ENCODE peak calls at places on chromosomes 1 and 21, in eight cellular contexts. M is tibial nerve, I is lower lobe of right lung, J is upper lobe of left lung, W is HepG2, K is astrocyte, P is epithelial cell of esophagus, F is transverse colon. Z is an unnamed sample.

GRCh38 chr1:11796036-11796828 is 9.5 kb downstream of the MTHFR start:
- DNase-seq in M (no peak), I (no peak), J (no peak), W (no peak), K (no peak), P (peak; percentile 41), F (no peak), Z (no peak)

GRCh38 chr21:44948426-44949120 is 8.7 kb downstream of the SLX9 start:
- DNase-seq in M (no peak), I (peak; percentile 47), J (no peak), W (no peak), K (no peak), P (no peak), F (no peak), Z (no peak)

GRCh38 chr1:46705408-46705807 is 13.5 kb downstream of the EFCAB14 start:
- DNase-seq in M (no peak), I (no peak), J (no peak), W (no peak), K (no peak), P (peak; percentile 64), F (no peak), Z (no peak)

GRCh38 chr1:30763654-30764248 is 6.2 kb upstream of the LAPTM5 start:
- DNase-seq in M (no peak), I (no peak), J (no peak), W (no peak), K (peak; percentile 66), P (no peak), F (no peak), Z (no peak)

GRCh38 chr1:248804771-248805681 is 20.7 kb downstream of the SH3BP5L start:
- DNase-seq in M (no peak), I (no peak), J (peak; percentile 49), W (no peak), K (no peak), P (no peak), F (peak; percentile 51), Z (no peak)

GRCh38 chr1:162003061-162003824 is 20.4 kb downstream of the OLFML2B start:
- DNase-seq in M (no peak), I (no peak), J (peak; percentile 34), W (no peak), K (peak; percentile 99), P (no peak), F (no peak), Z (no peak)

GRCh38 chr1:57623791-57624538 is 200.1 kb upstream of the DAB1 start:
- DNase-seq in M (no peak), I (no peak), J (no peak), W (no peak), K (no peak), P (no peak), F (no peak), Z (no peak)

GRCh38 chr1:15836772-15837669 is 10.5 kb upstream of the SPEN start:
- DNase-seq in M (no peak), I (peak; percentile 87), J (peak; percentile 58), W (no peak), K (no peak), P (no peak), F (peak; percentile 70), Z (peak; percentile 70)

GRCh38 chr1:45254490-45254889 is 48.1 kb upstream of the ZSWIM5 start:
- DNase-seq in M (no peak), I (no peak), J (no peak), W (no peak), K (no peak), P (no peak), F (no peak), Z (no peak)

GRCh38 chr1:199859525-199859924 is 168.0 kb upstream of the NR5A2 start:
- DNase-seq in M (no peak), I (no peak), J (no peak), W (no peak), K (peak; percentile 47), P (peak; percentile 92), F (no peak), Z (no peak)

DNA sequence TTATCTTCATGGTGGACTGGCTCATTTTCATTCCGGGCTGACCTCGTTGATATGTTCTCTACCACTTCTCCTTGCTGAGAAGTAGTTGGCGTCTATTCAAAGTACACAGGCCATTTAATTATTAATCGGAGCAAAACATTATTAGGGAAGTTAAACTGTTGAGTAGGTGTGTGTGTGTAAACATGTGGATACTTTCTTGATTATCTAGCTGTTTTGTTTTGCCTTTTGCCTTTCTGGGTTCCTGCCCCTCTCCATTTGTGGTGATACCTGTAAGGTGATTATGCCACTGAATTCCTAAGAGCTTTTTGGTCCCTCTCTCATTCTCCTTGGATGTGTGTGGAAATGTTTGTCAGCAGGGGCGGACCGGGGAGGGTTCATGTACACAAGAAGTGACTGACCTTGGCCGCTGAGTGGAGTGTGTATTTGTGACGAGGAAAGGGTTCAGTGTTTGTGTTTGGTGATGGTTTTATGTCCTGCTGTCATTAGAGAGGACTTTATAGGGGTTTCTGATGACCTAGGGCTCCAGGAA is 56.6 kb upstream of the PPP2R5A start:
- DNase-seq in M (no peak), I (peak; percentile 76), J (peak; percentile 73), W (peak; percentile 80), K (no peak), P (no peak), F (no peak), Z (no peak)
- TF ChIP-seq CTCF in M (no peak), I (no peak), J (no peak), W (peak; percentile 13), K (no peak), P (no peak), F (no peak), Z (no peak)

GRCh38 chr1:200998323-200998722 is 25.2 kb downstream of the KIF21B start:
- DNase-seq in M (no peak), I (no peak), J (no peak), W (no peak), K (no peak), P (no peak), F (no peak), Z (no peak)
- TF ChIP-seq CTCF in M (no peak), I (no peak), J (no peak), W (no peak), K (no peak), P (no peak), F (no peak), Z (no peak)

GRCh38 chr1:170931650-170932049 is 3.7 kb upstream of the MROH9 start:
- DNase-seq in M (no peak), I (no peak), J (no peak), W (no peak), K (no peak), P (no peak), F (no peak), Z (no peak)
- TF ChIP-seq CTCF in M (no peak), I (no peak), J (no peak), W (no peak), K (no peak), P (no peak), F (no peak), Z (no peak)

DNA sequence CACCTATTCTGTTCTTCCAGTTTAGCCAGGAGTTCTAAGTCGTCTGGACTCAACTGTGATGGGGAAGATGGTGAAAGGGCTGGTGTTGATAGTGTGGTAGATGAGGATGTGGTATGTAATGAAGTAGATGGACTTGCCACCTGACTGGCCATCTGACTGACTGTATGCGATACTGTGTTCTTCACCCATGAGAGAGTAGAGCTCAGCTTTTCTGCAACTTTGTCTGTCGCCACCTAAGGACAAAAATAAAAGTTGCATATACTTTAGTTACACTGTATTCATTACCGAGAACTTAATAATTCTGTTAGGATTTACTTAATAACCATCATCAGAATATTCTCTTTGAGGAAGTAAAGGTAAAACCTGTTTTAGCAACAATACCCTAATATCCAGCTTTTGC is 48.5 kb downstream of the EVI5 start:
- DNase-seq in M (no peak), I (no peak), J (no peak), W (no peak), K (no peak), P (peak; percentile 13), F (no peak), Z (no peak)
- TF ChIP-seq CTCF in M (no peak), I (no peak), J (no peak), W (peak; percentile 37), K (peak; percentile 17), P (peak; percentile 32), F (no peak), Z (no peak)

DNA sequence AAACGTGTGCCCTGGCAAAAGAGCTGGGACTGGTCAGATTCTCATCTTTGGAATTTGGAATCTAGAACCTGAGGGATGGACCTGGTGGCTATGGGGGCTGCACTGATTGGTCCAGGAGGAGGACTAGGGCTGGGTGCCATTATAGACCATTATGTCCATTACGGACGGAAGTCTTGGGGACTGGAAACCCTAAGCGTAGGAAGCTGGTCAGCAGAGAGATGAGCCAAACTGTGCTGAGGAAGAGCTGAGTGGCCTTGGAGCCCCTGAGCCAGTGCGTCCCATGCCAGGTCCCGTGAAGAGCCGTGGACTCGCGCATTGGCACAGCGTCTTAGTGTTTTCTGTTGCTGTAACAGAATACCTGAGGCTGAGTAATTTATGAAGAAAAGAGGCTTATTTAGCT is 10.0 kb downstream of the MRAP start:
- DNase-seq in M (no peak), I (no peak), J (no peak), W (no peak), K (no peak), P (no peak), F (no peak), Z (no peak)
- TF ChIP-seq CTCF in M (no peak), I (no peak), J (no peak), W (no peak), K (no peak), P (no peak), F (no peak), Z (no peak)

Z was measured in natural killer cell.